ENCODE peak calls at places on chromosomes 16 and 17, in seven cellular contexts. Q is SK-N-SH, K is IMR-90, N is neural progenitor cell, J is mesendoderm, G is Karpas-422, L is fibroblast of lung. W is an unnamed sample.

GRCh38 chr16:29170393-29171239 is 185.8 kb downstream of the LAT start:
- DNase-seq in L (peak; percentile 22), Q (peak; percentile 70), G (no peak), N (no peak), J (no peak), K (no peak), W (no peak)

GRCh38 chr16:31420037-31420436 is 8.1 kb downstream of the COX6A2 start:
- DNase-seq in G (no peak), K (no peak), N (no peak), J (no peak), Q (no peak), L (no peak), W (no peak)

GRCh38 chr17:48567209-48567608 is 10.9 kb downstream of the HOXB4 start:
- DNase-seq in Q (no peak), J (no peak), N (no peak), G (no peak), L (peak; percentile 82), K (no peak), W (no peak)

GRCh38 chr17:50621562-50621961 is 13.1 kb upstream of the ABCC3 start:
- DNase-seq in K (peak; percentile 50), L (no peak), N (no peak), Q (peak; percentile 73), G (no peak), J (no peak), W (no peak)

GRCh38 chr17:57235124-57235523 is 21.2 kb upstream of the MSI2 start:
- DNase-seq in G (no peak), K (no peak), Q (no peak), J (peak; percentile 47), N (peak; percentile 38), L (no peak), W (no peak)

GRCh38 chr17:16415031-16415924 is at the start of gene TRPV2:
- DNase-seq in N (peak; percentile 45), Q (peak; percentile 23), J (peak; percentile 68), K (no peak), G (peak; percentile 81), L (no peak), W (peak; percentile 49)

GRCh38 chr16:48481772-48482171 is 96.6 kb upstream of the SIAH1 start:
- DNase-seq in L (peak; percentile 19), N (no peak), K (no peak), J (no peak), G (no peak), Q (no peak), W (no peak)

GRCh38 chr16:89431616-89432015 is 58.7 kb downstream of the ANKRD11 start:
- DNase-seq in G (no peak), J (no peak), Q (no peak), L (no peak), N (no peak), K (no peak), W (no peak)

GRCh38 chr17:79033741-79034501 is 10.0 kb downstream of the C1QTNF1 start:
- DNase-seq in J (no peak), K (no peak), G (no peak), N (no peak), L (peak; percentile 56), Q (peak; percentile 52), W (no peak)

GRCh38 chr17:74960739-74961342 is 11.7 kb downstream of the HID1 start:
- DNase-seq in Q (no peak), K (peak; percentile 30), L (peak; percentile 38), J (peak; percentile 90), G (peak; percentile 93), N (peak; percentile 80), W (no peak)

GRCh38 chr17:59505610-59506276 is 59.7 kb upstream of the DHX40 start:
- DNase-seq in Q (no peak), G (no peak), N (no peak), J (peak; percentile 84), K (peak; percentile 5), L (no peak), W (peak; percentile 66)

GRCh38 chr16:76729525-76729924 is 452.3 kb downstream of the CNTNAP4 start:
- DNase-seq in K (no peak), J (peak; percentile 11), L (peak; percentile 10), G (no peak), Q (no peak), N (no peak), W (peak; percentile 78)

GRCh38 chr16:27245276-27246231 is 23.0 kb downstream of the NSMCE1 start:
- DNase-seq in K (peak; percentile 99), J (no peak), G (no peak), L (peak; percentile 96), N (no peak), Q (no peak), W (peak; percentile 83)

GRCh38 chr17:27921077-27921476 is 27.9 kb upstream of the LYRM9 start:
- DNase-seq in K (no peak), N (no peak), L (no peak), Q (no peak), J (no peak), G (no peak), W (no peak)

GRCh38 chr16:75062135-75062943 is 54.2 kb downstream of the LDHD start:
- DNase-seq in N (no peak), G (no peak), J (no peak), L (peak; percentile 81), K (peak; percentile 69), Q (no peak), W (no peak)

GRCh38 chr16:66637806-66638205 is 33.3 kb downstream of the CMTM3 start:
- DNase-seq in L (no peak), N (no peak), K (no peak), J (no peak), Q (no peak), G (no peak), W (no peak)

GRCh38 chr17:6677158-6677831 is 25.7 kb downstream of the C17orf100 start:
- DNase-seq in Q (no peak), L (no peak), G (no peak), K (peak; percentile 3), J (no peak), N (no peak), W (no peak)

GRCh38 chr17:82745524-82745923 is 6.3 kb upstream of the TBCD start:
- DNase-seq in N (no peak), K (no peak), J (no peak), L (no peak), G (no peak), Q (no peak), W (no peak)

DNA sequence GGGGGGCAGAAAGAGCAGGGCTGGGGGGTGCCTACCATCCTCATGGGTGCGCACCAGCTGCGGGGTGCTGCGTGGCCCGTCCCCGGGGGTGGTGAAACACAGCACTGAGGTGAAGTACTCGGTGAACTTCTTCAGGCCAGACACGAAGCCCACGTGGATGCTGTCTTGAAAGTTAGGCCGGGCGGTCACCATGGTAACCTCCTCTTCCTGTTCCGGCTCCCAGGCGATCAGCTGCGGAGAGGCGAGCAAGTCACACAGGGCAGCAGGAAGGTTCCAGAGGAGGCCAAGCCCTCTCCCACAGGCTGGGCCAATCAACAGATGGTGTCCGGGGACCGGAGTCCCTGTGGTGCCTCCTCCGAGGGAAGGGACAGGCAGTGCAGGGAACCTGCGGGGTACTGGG is 90.1 kb upstream of the CDC42EP4 start:
- DNase-seq in J (peak; percentile 84), N (peak; percentile 28), L (peak; percentile 6), G (no peak), K (peak; percentile 7), Q (peak; percentile 67), W (no peak)
- H3K4me2 ChIP-seq in J (no peak overlapping the region), N (no peak overlapping the region), L (no peak overlapping the region), G (no peak overlapping the region), K (no peak overlapping the region), Q (no peak overlapping the region), W (no peak overlapping the region)

GRCh38 chr16:57113042-57113453 is 20.7 kb downstream of the CPNE2 start:
- DNase-seq in N (no peak), Q (no peak), L (peak; percentile 36), G (no peak), J (no peak), K (peak; percentile 34), W (no peak)
- H3K4me2 ChIP-seq in N (no peak overlapping the region), Q (no peak overlapping the region), L (no peak overlapping the region), G (no peak overlapping the region), J (no peak overlapping the region), K (no peak overlapping the region), W (no peak overlapping the region)

GRCh38 chr17:34420900-34421299 is 57.9 kb upstream of the CCL1 start:
- DNase-seq in K (no peak), G (no peak), J (no peak), L (no peak), N (no peak), Q (no peak), W (no peak)

GRCh38 chr17:34423978-34424813 is 61.2 kb upstream of the CCL1 start:
- DNase-seq in G (no peak), K (no peak), L (no peak), J (peak; percentile 51), N (no peak), Q (no peak), W (no peak)

GRCh38 chr17:34420254-34420766 is 57.3 kb upstream of the CCL1 start:
- DNase-seq in K (peak; percentile 46), J (peak; percentile 76), N (peak; percentile 77), L (peak; percentile 61), Q (peak; percentile 85), G (peak; percentile 85), W (peak; percentile 68)

DNA sequence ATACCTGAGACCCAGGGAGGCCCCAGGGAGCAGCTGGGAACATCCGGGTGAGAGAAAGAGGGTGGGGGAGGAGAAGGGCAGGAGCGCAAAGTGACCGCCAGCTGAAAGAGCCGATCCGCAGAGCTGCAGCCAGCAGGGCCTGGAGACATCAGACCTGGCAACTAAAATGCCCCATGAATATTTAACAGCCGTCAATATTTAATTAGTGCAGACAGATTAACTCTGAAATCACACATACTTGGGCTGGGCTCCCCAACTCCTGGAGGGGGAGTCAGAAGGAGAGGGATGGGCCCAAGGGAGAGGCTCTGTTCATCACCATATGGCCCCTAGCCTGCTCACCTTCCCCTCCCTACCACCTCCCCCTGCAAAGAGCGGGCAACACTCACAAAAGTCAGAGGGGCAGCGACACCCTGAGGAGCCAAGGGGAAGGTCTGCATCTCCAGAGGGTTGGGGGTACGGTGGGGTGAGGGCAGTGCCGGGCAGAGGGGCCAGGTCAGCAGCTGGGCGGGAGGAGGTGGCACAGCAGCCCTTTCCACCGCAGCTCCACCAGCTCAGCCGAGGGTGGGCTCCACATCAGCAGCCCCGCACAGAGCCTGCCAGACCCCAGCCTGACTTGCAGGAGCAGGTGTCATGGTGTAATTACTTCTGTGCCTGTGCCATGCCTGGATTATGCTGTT is 61.9 kb upstream of the CCL1 start:
- DNase-seq in G (no peak), Q (no peak), L (no peak), J (peak; percentile 49), K (no peak), N (peak; percentile 31), W (no peak)
- H3K4me2 ChIP-seq in G (no peak overlapping the region), Q (no peak overlapping the region), L (no peak overlapping the region), J (no peak overlapping the region), K (no peak overlapping the region), N (peak overlapping the region; percentile 69), W (no peak overlapping the region)

DNA sequence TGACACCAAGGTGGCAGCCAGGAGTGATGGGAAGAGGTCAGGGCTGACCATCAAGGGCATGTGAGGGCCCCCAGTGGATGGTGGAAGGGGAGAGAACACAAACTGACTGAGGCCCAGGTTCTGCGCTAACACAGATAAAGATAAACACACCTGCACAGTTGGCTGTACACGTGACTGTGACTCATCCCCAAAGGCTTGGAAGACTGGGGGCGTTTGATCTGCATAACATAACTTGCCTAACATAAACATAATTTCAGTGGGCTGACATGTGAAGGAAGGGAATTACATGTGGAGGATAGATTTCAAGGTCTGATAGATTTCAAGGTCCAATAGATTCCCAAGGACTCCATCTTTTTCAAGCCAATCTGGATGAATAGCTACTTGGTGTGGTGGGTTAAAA is 100.9 kb upstream of the TNRC6C start:
- DNase-seq in L (no peak), N (no peak), G (no peak), Q (no peak), J (no peak), K (peak; percentile 26), W (no peak)
- H3K4me2 ChIP-seq in L (no peak overlapping the region), N (no peak overlapping the region), G (no peak overlapping the region), Q (no peak overlapping the region), J (no peak overlapping the region), K (no peak overlapping the region), W (no peak overlapping the region)

GRCh38 chr17:19345486-19346350 is 16.8 kb downstream of the B9D1 start:
- DNase-seq in L (no peak), Q (no peak), K (no peak), G (no peak), N (no peak), J (no peak), W (no peak)
- H3K4me2 ChIP-seq in L (no peak overlapping the region), Q (peak overlapping the region; percentile 35), K (no peak overlapping the region), G (no peak overlapping the region), N (no peak overlapping the region), J (no peak overlapping the region), W (no peak overlapping the region)

W was measured in PC-3.